ENCODE peak calls at places on chromosomes 1 and 21, in six cellular contexts. I, F, D, E, N and X are unnamed samples.

GRCh38 chr1:50929376-50929958 is 30.6 kb downstream of the FAF1 start:
- DNase-seq in I (peak), F (no peak), D (no peak), E (no peak), N (peak), X (no peak)

GRCh38 chr1:96643519-96643918 is 78.1 kb upstream of the PTBP2 start:
- DNase-seq in I (no peak), F (no peak), D (no peak), E (no peak), N (no peak), X (no peak)

GRCh38 chr1:119743776-119744597 is 24.7 kb downstream of the HMGCS2 start:
- DNase-seq in I (peak), F (no peak), D (no peak), E (no peak), N (peak), X (peak)

GRCh38 chr1:65263286-65263685 is 46.1 kb upstream of the DNAJC6 start:
- DNase-seq in I (no peak), F (no peak), D (no peak), E (no peak), N (no peak), X (no peak)

GRCh38 chr1:17075470-17076255 is 21.8 kb upstream of the SDHB start:
- DNase-seq in I (peak), F (no peak), D (no peak), E (no peak), N (no peak), X (no peak)

GRCh38 chr1:117033149-117033548 is 27.0 kb upstream of the TTF2 start:
- DNase-seq in I (no peak), F (no peak), D (no peak), E (no peak), N (no peak), X (no peak)

GRCh38 chr1:22452401-22452963 is 831 bp downstream of the ZBTB40 start:
- DNase-seq in I (peak), F (no peak), D (no peak), E (no peak), N (peak), X (no peak)

GRCh38 chr1:78501203-78501602 is 10.4 kb downstream of the PTGFR start:
- DNase-seq in I (no peak), F (no peak), D (no peak), E (no peak), N (no peak), X (no peak)

GRCh38 chr1:34768856-34769255 is 9.3 kb downstream of the GJB4 start:
- DNase-seq in I (no peak), F (no peak), D (no peak), E (no peak), N (no peak), X (no peak)

GRCh38 chr1:60903591-60903990 is 178.8 kb upstream of the NFIA start:
- DNase-seq in I (peak), F (peak), D (no peak), E (no peak), N (peak), X (no peak)

GRCh38 chr1:54803761-54804470 is 2.8 kb upstream of the TTC22 start:
- DNase-seq in I (peak), F (no peak), D (no peak), E (no peak), N (no peak), X (no peak)

GRCh38 chr1:202656951-202657646 is 53.2 kb downstream of the SYT2 start:
- DNase-seq in I (peak), F (no peak), D (no peak), E (no peak), N (no peak), X (no peak)

GRCh38 chr1:57770772-57771171 is 346.9 kb upstream of the DAB1 start:
- DNase-seq in I (peak), F (no peak), D (no peak), E (no peak), N (no peak), X (no peak)

GRCh38 chr1:162195567-162195966 is 126.1 kb downstream of the NOS1AP start:
- DNase-seq in I (no peak), F (no peak), D (no peak), E (no peak), N (no peak), X (no peak)

GRCh38 chr1:28582248-28582615 is 9.8 kb upstream of the RAB42 start:
- DNase-seq in I (peak), F (no peak), D (no peak), E (no peak), N (no peak), X (no peak)

GRCh38 chr1:88655685-88656299 is 28.3 kb upstream of the PKN2 start:
- DNase-seq in I (peak), F (no peak), D (no peak), E (no peak), N (peak), X (no peak)

GRCh38 chr1:234111458-234112142 is 207.1 kb downstream of the SLC35F3 start:
- DNase-seq in I (peak), F (no peak), D (no peak), E (no peak), N (no peak), X (no peak)

GRCh38 chr1:119097380-119097779 is 43.1 kb downstream of the WARS2 start:
- DNase-seq in I (peak), F (no peak), D (no peak), E (no peak), N (peak), X (no peak)

GRCh38 chr1:27618341-27619067 is 14.6 kb upstream of the AHDC1 start:
- DNase-seq in I (no peak), F (no peak), D (peak), E (no peak), N (no peak), X (no peak)

GRCh38 chr1:159678924-159679323 is 35.5 kb downstream of the CRP start:
- DNase-seq in I (peak), F (no peak), D (no peak), E (no peak), N (no peak), X (no peak)

GRCh38 chr1:43143441-43143888 is 28.6 kb downstream of the EBNA1BP2 start:
- DNase-seq in I (no peak), F (no peak), D (no peak), E (no peak), N (no peak), X (no peak)

GRCh38 chr1:39196244-39197215 is 8.0 kb upstream of the MACF1 start:
- DNase-seq in I (peak), F (no peak), D (peak), E (peak), N (no peak), X (no peak)

GRCh38 chr1:94095744-94096469 is 25.0 kb downstream of the ABCA4 start:
- DNase-seq in I (peak), F (no peak), D (no peak), E (no peak), N (no peak), X (no peak)

GRCh38 chr1:181101581-181102226 is 13.2 kb downstream of the IER5 start:
- DNase-seq in I (peak), F (no peak), D (no peak), E (no peak), N (no peak), X (no peak)

GRCh38 chr1:2556277-2557145 is at the start of gene TNFRSF14:
- DNase-seq in I (peak), F (no peak), D (peak), E (peak), N (no peak), X (no peak)

GRCh38 chr1:29639741-29640427 is 403.6 kb downstream of the PTPRU start:
- DNase-seq in I (peak), F (no peak), D (no peak), E (no peak), N (peak), X (no peak)

GRCh38 chr1:2412773-2413494 is 570 bp upstream of the PEX10 start:
- DNase-seq in I (peak), F (no peak), D (no peak), E (no peak), N (no peak), X (no peak)

GRCh38 chr1:236685917-236686814 is at the start of gene ACTN2:
- DNase-seq in I (peak), F (no peak), D (peak), E (peak), N (no peak), X (peak)

GRCh38 chr1:231138221-231138620 is 23.6 kb upstream of the TRIM67 start:
- DNase-seq in I (no peak), F (no peak), D (no peak), E (no peak), N (no peak), X (no peak)

GRCh38 chr1:46333300-46334029 is 7.1 kb upstream of the NSUN4 start:
- DNase-seq in I (peak), F (no peak), D (no peak), E (no peak), N (no peak), X (no peak)

GRCh38 chr1:38030596-38031512 is 15.7 kb downstream of the POU3F1 start:
- DNase-seq in I (no peak), F (no peak), D (no peak), E (no peak), N (no peak), X (no peak)

GRCh38 chr1:180282401-180282800 is 52.3 kb downstream of the LHX4 start:
- DNase-seq in I (no peak), F (no peak), D (no peak), E (no peak), N (no peak), X (no peak)

GRCh38 chr1:8409107-8409506 is 91.2 kb downstream of the SLC45A1 start:
- DNase-seq in I (peak), F (no peak), D (no peak), E (no peak), N (no peak), X (no peak)

GRCh38 chr1:207959995-207960745 is 49.2 kb upstream of the CD34 start:
- DNase-seq in I (no peak), F (no peak), D (no peak), E (no peak), N (no peak), X (no peak)

GRCh38 chr21:42061195-42061865 is 9.8 kb upstream of the UMODL1 start:
- DNase-seq in I (no peak), F (no peak), D (no peak), E (no peak), N (no peak), X (no peak)